ENCODE peak calls at places on chromosomes 4 and X, in six cellular contexts. W is Caco-2, V is left ventricle myocardium inferior, J is GM06990, X is right lobe of liver, Z is GM23248. C is an unnamed sample.
A peak's percentile ranks its signal among the peaks of the same experiment; 100 is the strongest.

GRCh38 chrX:103730746-103731508 is 20.2 kb downstream of the TMEM31 start:
- DNase-seq in X (no peak), J (no peak), Z (peak; percentile 88), W (no peak), V (peak; percentile 15), C (no peak)

GRCh38 chr4:92714640-92715039 is 410.9 kb downstream of the GRID2 start:
- DNase-seq in V (no peak), X (no peak), Z (no peak), J (no peak), W (no peak), C (no peak)

GRCh38 chr4:112515278-112516075 is 503 bp downstream of the NEUROG2 start:
- DNase-seq in J (peak; percentile 79), Z (peak; percentile 62), W (peak; percentile 34), X (no peak), V (no peak), C (no peak)

GRCh38 chrX:51332188-51332942 is at the start of gene NUDT10:
- DNase-seq in W (peak; percentile 3), X (peak; percentile 50), Z (peak; percentile 45), V (peak; percentile 30), J (peak; percentile 18), C (peak; percentile 23)

GRCh38 chr4:141233673-141234072 is 13.0 kb downstream of the ZNF330 start:
- DNase-seq in X (no peak), J (no peak), Z (no peak), W (no peak), V (no peak), C (no peak)

GRCh38 chrX:19647731-19648588 is 132.7 kb upstream of the MAP3K15 start:
- DNase-seq in Z (peak; percentile 72), J (no peak), W (no peak), V (no peak), X (no peak), C (no peak)

GRCh38 chrX:150664290-150664689 is 28.9 kb upstream of the MTMR1 start:
- DNase-seq in W (no peak), J (no peak), Z (no peak), V (peak; percentile 38), X (peak; percentile 52), C (peak; percentile 70)

GRCh38 chr4:151691639-151692442 is 69.0 kb downstream of the GATB start:
- DNase-seq in J (no peak), W (no peak), Z (no peak), X (no peak), V (peak; percentile 28), C (no peak)

GRCh38 chr4:80069837-80070788 is 2.9 kb downstream of the ANTXR2 start:
- DNase-seq in X (no peak), W (no peak), V (no peak), J (peak; percentile 22), Z (peak; percentile 74), C (no peak)

GRCh38 chr4:72701987-72702819 is 133.2 kb upstream of the ADAMTS3 start:
- DNase-seq in V (no peak), W (peak; percentile 41), J (no peak), X (no peak), Z (peak; percentile 73), C (peak; percentile 27)

GRCh38 chr4:142567620-142568451 is 278.3 kb downstream of the INPP4B start:
- DNase-seq in Z (peak; percentile 54), X (no peak), V (no peak), W (peak; percentile 25), J (no peak), C (no peak)

GRCh38 chr4:4836044-4836443 is 23.4 kb upstream of the MSX1 start:
- DNase-seq in V (no peak), X (no peak), J (no peak), Z (no peak), W (no peak), C (no peak)

GRCh38 chr4:67892253-67892652 is 8.5 kb upstream of the TMPRSS11D start:
- DNase-seq in J (no peak), Z (no peak), X (no peak), V (no peak), W (no peak), C (no peak)

GRCh38 chr4:40305329-40306193 is 29.6 kb upstream of the CHRNA9 start:
- DNase-seq in X (no peak), W (no peak), V (no peak), Z (no peak), J (peak; percentile 82), C (no peak)

GRCh38 chr4:118741456-118741855 is 56.3 kb downstream of the METTL14 start:
- DNase-seq in J (no peak), X (no peak), V (no peak), W (no peak), Z (peak; percentile 59), C (no peak)
- H3K36me3 ChIP-seq in J (peaks cover 11% of the 10 kb centered on the region), X (peaks cover 53% of the 10 kb centered on the region), V (peaks cover 71% of the 10 kb centered on the region), W (no peaks in the 10 kb centered on the region), Z (peaks cover 83% of the 10 kb centered on the region), C (no peaks in the 10 kb centered on the region)

GRCh38 chr4:1960170-1960825 is 48.5 kb downstream of the NELFA start:
- DNase-seq in J (no peak), Z (peak; percentile 46), V (no peak), X (no peak), W (no peak), C (no peak)
- H3K36me3 ChIP-seq in J (peaks cover 52% of the 10 kb centered on the region), Z (peaks cover 11% of the 10 kb centered on the region), V (peaks cover 67% of the 10 kb centered on the region), X (peaks cover 21% of the 10 kb centered on the region), W (peaks cover 4% of the 10 kb centered on the region), C (peaks cover 33% of the 10 kb centered on the region)

DNA sequence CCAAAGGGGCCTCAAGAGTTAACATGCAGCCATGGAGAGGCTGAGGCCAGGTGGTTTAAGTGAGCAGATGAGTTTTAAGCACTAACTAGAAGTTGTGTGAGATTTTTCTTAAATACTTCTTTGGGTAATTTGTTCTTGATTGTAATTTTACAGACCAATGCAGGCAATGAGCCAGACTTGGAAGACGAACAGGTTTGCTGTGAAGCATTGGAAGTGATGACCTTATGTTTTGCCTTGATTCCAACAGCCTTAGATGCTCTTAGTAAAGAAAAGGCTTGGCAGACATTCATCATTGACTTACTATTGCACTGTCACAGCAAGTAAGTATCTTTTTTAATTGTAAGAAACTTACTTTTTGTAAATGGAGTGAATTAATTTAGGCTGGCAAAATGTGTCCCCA is 103.9 kb downstream of the USP9X start:
- DNase-seq in J (no peak), Z (no peak), X (no peak), V (no peak), W (no peak), C (no peak)
- H3K36me3 ChIP-seq in J (peaks cover 2% of the 10 kb centered on the region), Z (peaks cover 8% of the 10 kb centered on the region), X (peaks cover 31% of the 10 kb centered on the region), V (peaks cover 22% of the 10 kb centered on the region), W (no peaks in the 10 kb centered on the region), C (peaks cover 53% of the 10 kb centered on the region)

DNA sequence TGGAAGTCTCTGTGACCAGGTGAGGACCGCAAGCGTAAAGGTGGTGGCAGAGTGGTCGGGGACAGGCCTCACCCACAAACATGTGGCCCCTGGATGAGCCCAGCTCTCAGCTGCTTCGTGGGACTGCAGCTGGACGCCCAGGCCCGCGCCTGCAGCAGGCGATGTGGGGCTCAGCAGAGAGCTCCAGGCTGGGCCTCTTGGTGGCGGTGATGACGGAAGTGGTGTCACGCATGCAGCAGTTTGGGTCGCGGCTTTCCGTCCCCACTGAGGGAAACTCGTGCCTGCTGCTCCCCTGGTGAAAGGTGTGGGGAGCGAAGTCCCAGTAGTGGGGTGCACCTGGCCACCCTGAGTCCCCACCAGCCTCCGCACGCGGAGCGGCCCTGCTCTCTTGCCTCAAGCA is 26.8 kb downstream of the PCGF3 start:
- DNase-seq in W (no peak), Z (no peak), V (no peak), J (no peak), X (no peak), C (no peak)
- H3K36me3 ChIP-seq in W (peaks cover 2% of the 10 kb centered on the region), Z (peaks cover 20% of the 10 kb centered on the region), V (peaks cover 57% of the 10 kb centered on the region), J (peaks cover 31% of the 10 kb centered on the region), X (peaks cover 46% of the 10 kb centered on the region), C (peaks cover 57% of the 10 kb centered on the region)

GRCh38 chr4:38902695-38903094 is 35.1 kb downstream of the FAM114A1 start:
- DNase-seq in Z (peak; percentile 38), V (no peak), X (no peak), J (peak; percentile 15), W (no peak), C (no peak)
- H3K36me3 ChIP-seq in Z (peaks cover 73% of the 10 kb centered on the region), V (peaks cover 22% of the 10 kb centered on the region), X (peaks cover 31% of the 10 kb centered on the region), J (no peaks in the 10 kb centered on the region), W (no peaks in the 10 kb centered on the region), C (no peaks in the 10 kb centered on the region)

DNA sequence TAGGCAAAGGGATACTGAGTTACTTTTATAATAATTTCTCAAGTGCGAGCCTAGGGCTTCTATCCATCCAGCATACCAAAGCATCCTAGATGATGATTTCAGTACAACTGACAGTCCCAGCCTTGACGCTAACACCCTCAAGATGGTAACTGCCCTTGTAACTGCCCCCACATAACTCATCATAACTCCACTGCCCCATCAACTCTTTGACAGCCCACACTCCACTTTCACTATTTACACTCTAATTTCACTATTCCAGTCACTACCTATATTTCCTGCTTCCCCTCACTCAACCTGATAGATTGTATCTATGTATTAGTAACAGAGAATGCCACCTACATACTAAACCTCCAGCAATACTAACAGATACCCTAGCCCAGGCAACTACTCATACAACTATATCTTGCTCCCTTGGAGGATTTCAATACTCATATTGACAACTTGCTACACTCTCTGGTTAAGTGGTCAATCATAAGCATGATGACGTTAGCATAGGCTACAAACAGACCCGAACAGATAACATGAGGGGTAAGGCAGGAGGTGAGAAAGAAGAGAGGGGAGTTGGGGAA is 65.0 kb downstream of the HUWE1 start:
- DNase-seq in W (no peak), Z (no peak), X (no peak), J (no peak), V (no peak), C (no peak)
- H3K36me3 ChIP-seq in W (no peaks in the 10 kb centered on the region), Z (peaks cover 48% of the 10 kb centered on the region), X (peaks cover 59% of the 10 kb centered on the region), J (peaks cover 12% of the 10 kb centered on the region), V (peaks cover 39% of the 10 kb centered on the region), C (no peaks in the 10 kb centered on the region)

DNA sequence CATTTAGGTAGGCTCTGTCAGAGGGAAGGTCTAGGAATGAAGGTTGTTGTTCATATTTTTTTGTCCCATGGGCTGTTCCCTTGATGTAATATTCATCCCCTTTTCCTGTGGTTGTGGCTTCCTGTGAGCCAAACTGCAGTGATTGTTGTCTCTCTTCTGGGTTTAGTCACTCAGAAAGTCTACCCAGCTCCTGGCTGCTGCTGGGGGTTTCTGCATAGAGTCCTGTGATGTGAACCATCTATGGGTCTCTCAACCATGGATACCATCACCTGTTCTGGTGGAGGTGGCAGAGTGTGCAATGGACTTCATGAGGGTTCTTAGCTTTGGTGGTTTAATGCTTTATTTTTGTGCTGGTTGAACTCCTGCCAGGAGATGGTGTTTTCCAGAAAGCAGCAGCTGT is 122.8 kb downstream of the ZC4H2 start:
- DNase-seq in Z (no peak), V (no peak), J (no peak), X (no peak), W (no peak), C (no peak)
- H3K36me3 ChIP-seq in Z (no peaks in the 10 kb centered on the region), V (no peaks in the 10 kb centered on the region), J (no peaks in the 10 kb centered on the region), X (no peaks in the 10 kb centered on the region), W (no peaks in the 10 kb centered on the region), C (no peaks in the 10 kb centered on the region)

C was measured in adrenal gland.